ENCODE peak calls at places on chromosomes 7 and 10, in four cellular contexts. C, I, A and O are unnamed samples.

GRCh38 chr10:52172581-52172980 is 141.5 kb upstream of the DKK1 start:
- DNase-seq in I (no peak), A (no peak), C (no peak), O (no peak)

GRCh38 chr7:70694357-70694908 is 437.5 kb upstream of the GALNT17 start:
- DNase-seq in I (no peak), C (no peak), A (no peak), O (no peak)

GRCh38 chr10:29757551-29758297 is 123.0 kb upstream of the SVIL start:
- DNase-seq in C (no peak), A (no peak), I (no peak), O (no peak)

GRCh38 chr7:124322561-124322960 is 289.7 kb upstream of the TMEM229A start:
- DNase-seq in C (no peak), A (no peak), I (no peak), O (no peak)

GRCh38 chr10:123860209-123860608 is 31.4 kb downstream of the CPXM2 start:
- DNase-seq in A (no peak), C (no peak), I (no peak), O (no peak)

GRCh38 chr10:98456043-98456570 is 9.4 kb upstream of the HPS1 start:
- DNase-seq in I (no peak), C (no peak), A (no peak), O (no peak)

GRCh38 chr10:73625004-73625883 is 16.0 kb downstream of the MYOZ1 start:
- DNase-seq in I (peak), A (no peak), C (no peak), O (no peak)

GRCh38 chr10:46216003-46216634 is 70.7 kb upstream of the ANTXRL start:
- DNase-seq in C (no peak), I (no peak), A (no peak), O (no peak)

GRCh38 chr10:76880931-76881330 is 756.7 kb downstream of the KCNMA1 start:
- DNase-seq in C (no peak), A (no peak), I (no peak), O (no peak)

GRCh38 chr7:21542891-21543527 is at the start of gene DNAH11:
- DNase-seq in I (peak), C (peak), A (no peak), O (no peak)

GRCh38 chr10:60089095-60089494 is 182.7 kb upstream of the CCDC6 start:
- DNase-seq in A (no peak), I (no peak), C (no peak), O (peak)

GRCh38 chr10:76962851-76963250 is 674.8 kb downstream of the KCNMA1 start:
- DNase-seq in A (no peak), I (no peak), C (no peak), O (no peak)

GRCh38 chr7:158740657-158741293 is 36.2 kb upstream of the NCAPG2 start:
- DNase-seq in C (no peak), A (no peak), I (peak), O (no peak)

GRCh38 chr10:70101668-70102067 is 31.0 kb downstream of the AIFM2 start:
- DNase-seq in I (no peak), A (no peak), C (no peak), O (no peak)

GRCh38 chr7:22700559-22701002 is 26.4 kb upstream of the IL6 start:
- DNase-seq in C (no peak), I (peak), A (no peak), O (no peak)

GRCh38 chr7:116702046-116702445 is 30.1 kb downstream of the MET start:
- DNase-seq in A (no peak), C (no peak), I (no peak), O (no peak)

GRCh38 chr10:6173203-6173602 is 29.5 kb upstream of the PFKFB3 start:
- DNase-seq in C (no peak), I (peak), A (no peak), O (peak)

GRCh38 chr10:69631566-69631965 is 1.5 kb downstream of the FAM241B start:
- DNase-seq in C (no peak), I (no peak), A (no peak), O (no peak)

GRCh38 chr7:69283421-69283820 is 314.9 kb upstream of the AUTS2 start:
- DNase-seq in C (no peak), A (no peak), I (no peak), O (no peak)

GRCh38 chr10:43111921-43112607 is 26.2 kb upstream of the CSGALNACT2 start:
- DNase-seq in C (no peak), I (no peak), A (no peak), O (no peak)

GRCh38 chr7:142133740-142134148 is 22.2 kb downstream of the MGAM2 start:
- DNase-seq in C (no peak), A (no peak), I (no peak), O (no peak)

GRCh38 chr10:51886438-51887068 is 187.2 kb upstream of the CSTF2T start:
- DNase-seq in A (no peak), C (no peak), I (no peak), O (no peak)

GRCh38 chr10:133117036-133117687 is 29.4 kb downstream of the ADGRA1 start:
- DNase-seq in C (no peak), A (no peak), I (no peak), O (no peak)

GRCh38 chr7:43650457-43651052 is 67.6 kb downstream of the STK17A start:
- DNase-seq in C (no peak), A (no peak), I (no peak), O (no peak)

GRCh38 chr10:117537436-117537903 is 5.1 kb upstream of the EMX2 start:
- DNase-seq in I (peak), A (no peak), C (no peak), O (no peak)

GRCh38 chr10:22335204-22335956 is 9.9 kb upstream of the SPAG6 start:
- DNase-seq in I (no peak), C (no peak), A (no peak), O (no peak)

GRCh38 chr10:10642741-10643280 is 374.9 kb upstream of the CELF2 start:
- DNase-seq in C (no peak), I (no peak), A (no peak), O (no peak)

GRCh38 chr10:121553861-121554264 is 44.4 kb downstream of the FGFR2 start:
- DNase-seq in I (no peak), C (no peak), A (no peak), O (no peak)

DNA sequence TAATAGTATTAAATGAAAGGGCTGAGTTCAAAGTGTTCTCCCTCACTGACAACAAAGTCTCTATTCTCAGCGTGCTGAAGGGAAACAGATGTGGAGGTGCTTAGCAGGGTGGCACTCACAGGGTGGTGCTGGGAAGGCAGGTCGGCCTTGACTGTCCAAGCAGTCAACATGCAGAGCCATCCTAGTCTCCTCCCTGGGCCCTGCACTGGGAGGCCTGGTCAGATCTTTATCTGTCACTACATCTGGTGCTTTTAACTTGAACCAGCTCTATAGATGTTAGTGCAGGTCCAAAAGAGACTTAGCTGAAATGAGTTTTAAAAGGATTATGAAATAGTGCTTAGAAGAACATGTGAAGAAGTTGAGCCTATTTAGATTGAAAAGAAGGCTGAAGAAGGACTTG is 82.1 kb downstream of the AVL9 start:
- DNase-seq in I (no peak), A (no peak), C (no peak), O (no peak)
- TF ChIP-seq HDAC6 in I (no peak), A (no peak), C (no peak), O (no peak)

DNA sequence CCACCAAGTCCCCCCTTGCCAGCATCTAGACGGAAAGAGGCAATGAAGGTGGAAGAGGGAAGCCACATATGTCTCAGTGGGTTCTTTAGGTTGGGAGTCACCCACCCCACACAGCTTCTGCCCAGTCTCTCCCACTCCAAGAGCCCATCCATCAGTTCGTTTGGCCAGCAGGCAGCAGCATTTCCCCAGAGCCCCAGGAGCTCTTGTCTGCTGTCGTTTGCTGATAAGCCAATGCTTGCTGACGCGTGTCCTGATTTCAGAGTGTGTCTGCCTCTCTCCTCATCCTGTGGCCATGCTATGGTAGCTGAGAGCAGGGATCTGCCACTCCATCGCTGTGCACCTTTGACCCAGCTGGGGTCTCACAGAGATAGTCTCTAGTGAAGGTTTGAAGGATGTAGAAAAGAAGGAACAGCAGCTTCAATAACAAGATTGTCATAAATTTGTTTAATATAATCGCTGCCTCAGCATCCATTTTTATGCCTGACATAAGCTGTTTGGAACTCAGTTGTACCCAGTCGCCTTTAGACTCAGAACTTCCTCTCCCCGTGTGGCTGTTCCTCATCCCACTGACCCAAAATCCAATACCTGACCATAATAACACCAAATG is 39.4 kb upstream of the GDF10 start:
- DNase-seq in C (no peak), A (no peak), I (peak), O (no peak)
- TF ChIP-seq HDAC6 in C (no peak), A (no peak), I (no peak), O (no peak)

GRCh38 chr7:156903232-156903909 is 10.4 kb upstream of the LMBR1 start:
- DNase-seq in C (no peak), I (no peak), A (no peak), O (peak)
- TF ChIP-seq HDAC6 in C (no peak), I (no peak), A (no peak), O (no peak)

GRCh38 chr10:3769511-3769910 is 15.5 kb downstream of the KLF6 start:
- DNase-seq in I (no peak), A (no peak), C (no peak), O (no peak)
- TF ChIP-seq HDAC6 in I (no peak), A (no peak), C (no peak), O (no peak)

GRCh38 chr7:82419200-82419599 is 24.4 kb downstream of the CACNA2D1 start:
- DNase-seq in C (no peak), A (no peak), I (peak), O (no peak)
- TF ChIP-seq HDAC6 in C (no peak), A (no peak), I (no peak), O (no peak)

GRCh38 chr10:12510566-12510965 is 161.2 kb downstream of the CAMK1D start:
- DNase-seq in I (no peak), C (no peak), A (no peak), O (no peak)
- TF ChIP-seq HDAC6 in I (no peak), C (no peak), A (no peak), O (no peak)

DNA sequence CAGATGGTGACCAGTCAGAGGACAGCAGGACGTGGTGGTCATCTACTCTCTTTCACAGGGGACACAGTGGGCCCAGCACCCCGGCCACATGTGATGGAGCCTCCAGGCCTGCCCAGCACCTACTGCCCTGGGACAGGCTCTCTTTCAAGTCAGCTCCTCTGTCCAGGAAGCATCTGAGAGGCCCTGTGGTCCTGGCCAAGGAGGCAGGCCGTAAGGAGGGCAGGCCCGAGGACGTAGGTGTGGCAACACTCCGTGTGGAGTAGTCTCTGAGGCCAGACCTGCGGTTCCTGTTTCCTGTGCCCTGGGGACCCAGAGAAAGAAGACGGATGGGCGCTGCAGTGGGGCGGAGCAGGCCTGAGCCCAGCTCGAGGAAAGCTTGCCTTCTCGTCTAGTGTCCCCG is 179.2 kb downstream of the EBF3 start:
- DNase-seq in A (no peak), I (no peak), C (no peak), O (no peak)
- TF ChIP-seq HDAC6 in A (no peak), I (no peak), C (no peak), O (no peak)